ENCODE peak calls at places on chromosomes 1 and 21, in nine cellular contexts. E is body of pancreas; I is dermis blood vessel endothelial cell; O is GF-D8; A is activated T-helper 1 cell treated with anti-CD3 and anti-CD28 coated beads, Interleukin-2, amount 50 U/mL, for 16 hours; W is activated CD4-positive, alpha-beta T cell treated with anti-CD3 and anti-CD28 coated beads for 36 hours; U is stimulated activated CD8-positive, alpha-beta memory T cell treated with anti-CD3 and anti-CD28 coated beads, Interleukin-7, amount 100 ng/mL, for 24 hours; V is A172; T is activated T-helper 9 cell treated with anti-CD3 and anti-CD28 coated beads, Interleukin-2, amount 50 U/mL, for 16 hours. Q is an unnamed sample.

GRCh38 chr1:151502035-151502728 is 9.0 kb upstream of the CGN start:
- DNase-seq in T (no peak), A (no peak), W (no peak), E (no peak), V (no peak), U (no peak), I (no peak), O (no peak), Q (no peak)

GRCh38 chr1:62353853-62354252 is 34.6 kb upstream of the KANK4 start:
- DNase-seq in O (no peak), W (no peak), V (no peak), I (no peak), E (no peak), U (no peak), T (no peak), A (no peak), Q (no peak)

GRCh38 chr1:197304626-197305200 is 36.7 kb downstream of the CRB1 start:
- DNase-seq in U (no peak), E (no peak), O (no peak), I (no peak), W (no peak), A (no peak), T (no peak), V (no peak), Q (no peak)

GRCh38 chr21:30337644-30338170 is at the start of gene KRTAP27-1:
- DNase-seq in I (no peak), A (no peak), W (no peak), T (no peak), E (no peak), O (no peak), U (no peak), V (no peak), Q (no peak)

GRCh38 chr1:226711976-226712778 is 26.9 kb downstream of the ITPKB start:
- DNase-seq in E (no peak), A (no peak), I (no peak), U (no peak), T (no peak), O (peak; percentile 61), W (peak; percentile 79), V (no peak), Q (no peak)

GRCh38 chr21:33266784-33267135 is 593 bp downstream of the IL10RB start:
- DNase-seq in W (peak; percentile 57), T (no peak), A (no peak), V (no peak), I (no peak), U (no peak), O (no peak), E (no peak), Q (no peak)

GRCh38 chr1:41983451-41983850 is 64.7 kb upstream of the HIVEP3 start:
- DNase-seq in W (no peak), A (no peak), I (no peak), E (no peak), T (no peak), U (no peak), O (no peak), V (peak; percentile 28), Q (no peak)

GRCh38 chr1:86741947-86742572 is 37.7 kb downstream of the SH3GLB1 start:
- DNase-seq in W (peak; percentile 47), E (peak; percentile 53), I (peak; percentile 78), A (no peak), O (no peak), U (peak; percentile 7), T (no peak), V (peak; percentile 1), Q (peak; percentile 40)

GRCh38 chr1:238360474-238360873 is 469.8 kb upstream of the ZP4 start:
- DNase-seq in A (no peak), W (no peak), T (no peak), U (no peak), I (no peak), O (no peak), V (peak; percentile 11), E (no peak), Q (no peak)

GRCh38 chr21:45012661-45013270 is 61.6 kb upstream of the ADARB1 start:
- DNase-seq in I (no peak), A (no peak), O (no peak), V (no peak), W (peak; percentile 1), U (no peak), T (no peak), E (peak; percentile 2), Q (no peak)

GRCh38 chr1:214720561-214720960 is 117.6 kb downstream of the CENPF start:
- DNase-seq in I (no peak), A (no peak), E (no peak), W (no peak), U (no peak), T (no peak), O (no peak), V (no peak), Q (no peak)

GRCh38 chr1:18936814-18937481 is 19.5 kb downstream of the IFFO2 start:
- DNase-seq in O (no peak), U (no peak), T (no peak), W (no peak), V (no peak), A (no peak), E (no peak), I (no peak), Q (no peak)